ENCODE peak calls at places on chromosome 6, in eight cellular contexts. R is GM23248, T is SK-N-MC, V is keratinocyte, O is PC-3, A is HCT116, N is GM12878, I is astrocyte. B is an unnamed sample.

GRCh38 chr6:114718716-114719270 is 376.0 kb upstream of the HS3ST5 start:
- DNase-seq in V (no peak), N (no peak), I (no peak), A (no peak), O (no peak), T (no peak), R (no peak), B (no peak)

GRCh38 chr6:33956206-33956605 is 152.4 kb upstream of the MLN start:
- DNase-seq in R (no peak), O (no peak), A (no peak), T (no peak), V (no peak), I (no peak), N (no peak), B (no peak)

GRCh38 chr6:159100789-159101182 is 56.0 kb upstream of the TAGAP start:
- DNase-seq in O (no peak), N (no peak), A (no peak), T (no peak), V (no peak), R (no peak), I (no peak), B (no peak)

GRCh38 chr6:157468054-157468453 is 87.1 kb downstream of the ZDHHC14 start:
- DNase-seq in T (no peak), V (no peak), A (no peak), R (no peak), I (no peak), O (no peak), N (no peak), B (no peak)

GRCh38 chr6:44805239-44805849 is 417.8 kb downstream of the CDC5L start:
- DNase-seq in A (no peak), N (no peak), T (no peak), V (no peak), I (peak), R (peak), O (no peak), B (no peak)

GRCh38 chr6:116111552-116112528 is 11.2 kb downstream of the NT5DC1 start:
- DNase-seq in T (no peak), N (no peak), R (peak), I (no peak), O (peak), A (peak), V (no peak), B (peak)

GRCh38 chr6:170173416-170173990 is 117.4 kb downstream of the DLL1 start:
- DNase-seq in N (no peak), A (no peak), V (no peak), T (no peak), R (no peak), O (no peak), I (no peak), B (no peak)

GRCh38 chr6:166729658-166730057 is 102.6 kb upstream of the RPS6KA2 start:
- DNase-seq in R (no peak), I (no peak), O (no peak), T (no peak), A (no peak), V (no peak), N (no peak), B (no peak)

DNA sequence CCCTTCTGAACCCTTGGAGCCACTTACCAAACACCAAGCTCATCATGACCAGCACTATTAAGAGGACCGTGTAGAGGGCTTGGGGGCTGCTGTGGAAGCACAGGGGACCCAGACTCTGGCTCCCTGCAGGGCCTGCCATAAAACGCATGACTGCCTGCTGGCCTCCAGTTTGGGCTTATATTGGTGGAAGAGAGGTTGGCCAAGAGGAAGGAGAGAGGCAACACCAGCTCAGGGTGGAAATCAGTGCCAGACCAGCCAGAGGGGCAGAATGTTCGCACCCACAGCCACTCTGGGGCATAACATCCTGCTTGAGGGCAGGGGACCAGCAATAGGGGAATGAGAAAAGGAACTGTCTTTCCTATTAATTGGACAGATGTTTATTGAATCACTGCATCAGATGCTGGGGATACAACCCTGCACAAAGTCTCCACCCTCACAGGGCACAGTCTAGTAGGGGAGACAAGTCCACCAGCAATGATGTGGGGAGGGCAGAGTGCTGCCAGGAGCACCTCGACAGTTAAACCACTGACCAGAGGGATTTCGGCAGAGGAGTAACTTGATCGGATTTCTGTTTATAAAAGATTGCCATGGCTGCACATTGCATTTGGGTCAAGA is 534 bp downstream of the LY6G5C start:
- DNase-seq in N (no peak), R (no peak), A (no peak), O (no peak), V (no peak), T (no peak), I (no peak), B (no peak)
- H3K4me3 ChIP-seq in N (no peak), R (peak), A (peak), O (peak), V (no peak), T (peak), I (peak), B (no peak)

DNA sequence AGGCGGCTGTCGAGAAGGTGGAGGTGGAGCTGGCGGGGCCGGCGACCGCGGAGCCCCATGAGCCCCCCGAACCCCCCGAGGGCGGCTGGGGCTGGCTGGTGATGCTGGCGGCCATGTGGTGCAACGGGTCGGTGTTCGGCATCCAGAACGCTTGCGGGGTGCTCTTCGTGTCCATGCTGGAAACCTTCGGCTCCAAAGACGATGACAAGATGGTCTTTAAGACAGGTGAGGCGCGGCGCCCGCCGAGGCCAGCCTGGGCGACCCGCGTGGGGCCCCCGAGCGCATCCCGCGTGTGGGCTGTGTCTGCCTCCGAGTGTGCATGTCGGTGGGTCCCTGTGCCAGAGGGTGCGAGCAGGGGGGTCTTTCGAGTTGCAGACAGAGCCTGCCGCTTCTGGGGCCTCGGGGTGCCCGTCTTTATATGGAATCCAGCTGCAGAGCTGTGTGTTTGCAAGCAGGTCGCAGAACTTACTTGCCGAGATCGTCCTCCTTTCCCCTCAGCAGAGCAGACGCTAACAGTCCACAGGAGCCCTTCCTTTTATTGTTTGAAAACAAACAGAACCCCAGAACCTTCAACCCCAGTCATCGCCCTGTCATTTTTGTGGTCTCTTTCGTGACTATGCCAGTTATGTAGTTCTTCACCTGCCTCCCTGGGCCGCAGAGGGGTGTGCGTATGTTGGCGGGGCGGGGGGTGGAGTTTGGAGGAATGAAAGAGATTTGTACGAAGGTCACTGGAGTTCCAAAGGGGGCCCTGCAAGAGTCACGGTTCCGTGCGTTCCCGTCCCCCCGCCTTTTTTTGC is 766 bp downstream of the SLC16A10 start:
- DNase-seq in I (no peak), O (no peak), T (no peak), N (no peak), R (peak), A (peak), V (no peak), B (peak)
- TF ChIP-seq EZH2 in I (peak), O (no peak), T (no peak), N (no peak), R (peak), A (no peak), V (peak), B (peak)

DNA sequence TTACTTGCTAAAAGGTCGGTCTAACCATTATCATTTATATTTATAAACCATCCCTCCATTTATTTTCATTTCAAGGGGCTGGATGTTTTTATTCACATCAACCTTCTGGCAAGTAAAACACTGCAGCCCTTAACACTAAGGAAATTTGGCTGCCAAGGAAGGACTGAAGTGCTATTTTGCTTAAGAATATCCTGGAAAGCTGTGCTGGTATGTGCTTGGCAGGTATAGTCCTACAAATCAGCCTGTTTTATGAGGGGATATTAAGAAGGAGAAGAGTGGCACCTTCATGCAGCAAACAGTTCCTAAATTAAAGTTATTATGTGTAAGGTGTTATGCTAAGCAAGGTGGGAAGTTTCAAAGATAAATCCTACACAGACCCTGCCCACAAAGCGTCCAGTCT is 9.8 kb downstream of the PHACTR2 start:
- DNase-seq in N (no peak), T (no peak), A (no peak), I (no peak), R (no peak), O (no peak), V (no peak), B (no peak)
- H3K9ac ChIP-seq in N (no peak), T (no peak), A (no peak), I (peak), R (peak), O (no peak), V (no peak), B (no peak)

GRCh38 chr6:97275809-97276208 is 7.2 kb downstream of the MMS22L start:
- DNase-seq in O (no peak), A (no peak), V (no peak), I (no peak), R (no peak), T (no peak), N (no peak), B (no peak)

GRCh38 chr6:97282238-97282725 is 734 bp downstream of the MMS22L start:
- DNase-seq in A (no peak), R (peak), T (no peak), I (no peak), N (no peak), O (peak), V (no peak), B (peak)

GRCh38 chr6:97282726-97283617 is at the start of gene MMS22L:
- DNase-seq in O (peak), V (peak), R (peak), I (peak), A (peak), N (peak), T (peak), B (peak)

DNA sequence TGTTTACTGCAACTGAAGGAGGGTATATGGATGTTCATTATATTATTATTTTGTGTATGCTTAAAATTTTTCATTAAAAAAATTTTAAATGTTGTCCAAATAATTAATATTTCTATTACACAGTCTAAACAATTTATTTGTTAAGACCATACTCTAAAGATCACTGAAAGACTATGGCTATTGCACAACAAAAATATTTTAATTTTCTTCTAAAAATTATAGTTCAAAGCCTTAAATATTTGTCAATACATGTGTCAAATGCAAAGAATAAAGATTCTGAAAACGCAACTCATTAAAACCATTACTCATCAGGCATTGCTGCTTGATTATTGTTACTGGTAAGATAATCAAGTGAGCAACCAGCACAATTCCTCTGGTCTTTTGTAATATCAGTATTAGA is 2.2 kb downstream of the MMS22L start:
- DNase-seq in O (no peak), A (no peak), N (no peak), V (no peak), I (no peak), T (no peak), R (no peak), B (no peak)
- H3K4me3 ChIP-seq in O (peak), A (no peak), N (peak), V (no peak), I (peak), T (peak), R (peak), B (peak)